ENCODE peak calls at places on chromosomes 7 and 10, in six cellular contexts. One of them, this sample, is unnamed.

GRCh38 chr10:49844775-49845561 is 82.8 kb upstream of the OGDHL start:
- DNase-seq in K562: no peak
- DNase-seq in A549: peak
- DNase-seq in uterus: no peak
- DNase-seq in H54: peak
- DNase-seq in GM12891: no peak
- DNase-seq in this sample: no peak

GRCh38 chr10:124283215-124284046 is 135.3 kb downstream of the OAT start:
- DNase-seq in uterus: no peak
- DNase-seq in A549: no peak
- DNase-seq in H54: no peak
- DNase-seq in GM12891: no peak
- DNase-seq in K562: no peak
- DNase-seq in this sample: no peak

GRCh38 chr7:2497500-2498336 is 21.5 kb upstream of the GRIFIN start:
- DNase-seq in GM12891: no peak
- DNase-seq in A549: no peak
- DNase-seq in K562: no peak
- DNase-seq in H54: no peak
- DNase-seq in uterus: no peak
- DNase-seq in this sample: no peak

GRCh38 chr10:99172130-99172738 is 63.4 kb downstream of the HPSE2 start:
- DNase-seq in H54: peak
- DNase-seq in uterus: no peak
- DNase-seq in K562: peak
- DNase-seq in GM12891: no peak
- DNase-seq in A549: peak
- DNase-seq in this sample: peak

GRCh38 chr7:117470777-117471176 is 9.0 kb upstream of the CFTR start:
- DNase-seq in K562: no peak
- DNase-seq in A549: no peak
- DNase-seq in H54: no peak
- DNase-seq in uterus: no peak
- DNase-seq in GM12891: no peak
- DNase-seq in this sample: no peak

GRCh38 chr10:27450225-27450624 is 53.9 kb upstream of the RAB18 start:
- DNase-seq in uterus: no peak
- DNase-seq in K562: no peak
- DNase-seq in H54: no peak
- DNase-seq in A549: no peak
- DNase-seq in GM12891: no peak
- DNase-seq in this sample: no peak

GRCh38 chr7:158887594-158887993 is 31.2 kb downstream of the DYNC2I1 start:
- DNase-seq in A549: no peak
- DNase-seq in H54: no peak
- DNase-seq in K562: no peak
- DNase-seq in GM12891: no peak
- DNase-seq in uterus: no peak
- DNase-seq in this sample: no peak

GRCh38 chr7:142797799-142798377 is 27.1 kb downstream of the PRSS2 start:
- DNase-seq in GM12891: no peak
- DNase-seq in K562: no peak
- DNase-seq in H54: no peak
- DNase-seq in A549: no peak
- DNase-seq in uterus: no peak
- DNase-seq in this sample: no peak

GRCh38 chr10:14241196-14241595 is 89.5 kb downstream of the FRMD4A start:
- DNase-seq in A549: no peak
- DNase-seq in uterus: no peak
- DNase-seq in K562: no peak
- DNase-seq in GM12891: no peak
- DNase-seq in H54: no peak
- DNase-seq in this sample: no peak

GRCh38 chr10:112812571-112812970 is 137.5 kb upstream of the TCF7L2 start:
- DNase-seq in uterus: no peak
- DNase-seq in GM12891: no peak
- DNase-seq in K562: no peak
- DNase-seq in H54: no peak
- DNase-seq in A549: no peak
- DNase-seq in this sample: no peak

GRCh38 chr10:74077416-74077815 is 73.2 kb downstream of the AP3M1 start:
- DNase-seq in H54: no peak
- DNase-seq in K562: no peak
- DNase-seq in GM12891: no peak
- DNase-seq in uterus: no peak
- DNase-seq in A549: peak
- DNase-seq in this sample: no peak

GRCh38 chr7:157555308-157555707 is 218.5 kb downstream of the DNAJB6 start:
- DNase-seq in H54: no peak
- DNase-seq in GM12891: no peak
- DNase-seq in K562: no peak
- DNase-seq in A549: peak
- DNase-seq in uterus: no peak
- DNase-seq in this sample: no peak

GRCh38 chr7:1459930-1460756 is 873 bp upstream of the MICALL2 start:
- DNase-seq in A549: no peak
- DNase-seq in K562: no peak
- DNase-seq in H54: no peak
- DNase-seq in uterus: no peak
- DNase-seq in GM12891: no peak
- DNase-seq in this sample: peak

GRCh38 chr7:80736371-80736770 is 97.9 kb downstream of the CD36 start:
- DNase-seq in uterus: no peak
- DNase-seq in GM12891: no peak
- DNase-seq in H54: no peak
- DNase-seq in K562: no peak
- DNase-seq in A549: no peak
- DNase-seq in this sample: no peak

GRCh38 chr7:17359610-17360009 is 61.2 kb downstream of the AHR start:
- DNase-seq in uterus: no peak
- DNase-seq in A549: no peak
- DNase-seq in K562: no peak
- DNase-seq in GM12891: no peak
- DNase-seq in H54: no peak
- DNase-seq in this sample: no peak

GRCh38 chr10:97096327-97097153 is 89.2 kb downstream of the SLIT1 start:
- DNase-seq in H54: no peak
- DNase-seq in uterus: no peak
- DNase-seq in K562: no peak
- DNase-seq in GM12891: no peak
- DNase-seq in A549: no peak
- DNase-seq in this sample: no peak

GRCh38 chr7:50828801-50829200 is 46.1 kb upstream of the GRB10 start:
- DNase-seq in GM12891: no peak
- DNase-seq in K562: no peak
- DNase-seq in uterus: no peak
- DNase-seq in H54: no peak
- DNase-seq in A549: no peak
- DNase-seq in this sample: no peak

GRCh38 chr10:5776881-5777197 is 36.4 kb downstream of the GDI2 start:
- DNase-seq in GM12891: no peak
- DNase-seq in H54: peak
- DNase-seq in A549: no peak
- DNase-seq in uterus: no peak
- DNase-seq in K562: no peak
- DNase-seq in this sample: no peak

GRCh38 chr10:75261813-75262725 is 26.3 kb upstream of the COMTD1 start:
- DNase-seq in uterus: peak
- DNase-seq in GM12891: no peak
- DNase-seq in A549: no peak
- DNase-seq in H54: no peak
- DNase-seq in K562: no peak
- DNase-seq in this sample: no peak

GRCh38 chr10:11604742-11605650 is 6.5 kb downstream of the USP6NL start:
- DNase-seq in A549: no peak
- DNase-seq in H54: no peak
- DNase-seq in uterus: no peak
- DNase-seq in GM12891: no peak
- DNase-seq in K562: no peak
- DNase-seq in this sample: peak

GRCh38 chr10:48697091-48697490 is 12.4 kb downstream of the WDFY4 start:
- DNase-seq in H54: no peak
- DNase-seq in K562: no peak
- DNase-seq in A549: no peak
- DNase-seq in uterus: no peak
- DNase-seq in GM12891: no peak
- DNase-seq in this sample: no peak

GRCh38 chr10:37671802-37672201 is 185.6 kb downstream of the ZNF248 start:
- DNase-seq in H54: no peak
- DNase-seq in uterus: no peak
- DNase-seq in GM12891: no peak
- DNase-seq in K562: no peak
- DNase-seq in A549: no peak
- DNase-seq in this sample: no peak

GRCh38 chr7:77699056-77699455 is 2.8 kb downstream of the RSBN1L start:
- DNase-seq in GM12891: peak
- DNase-seq in H54: no peak
- DNase-seq in K562: no peak
- DNase-seq in A549: no peak
- DNase-seq in uterus: no peak
- DNase-seq in this sample: no peak

GRCh38 chr7:77696057-77696642 is at the start of gene RSBN1L:
- DNase-seq in A549: peak
- DNase-seq in uterus: peak
- DNase-seq in K562: peak
- DNase-seq in H54: peak
- DNase-seq in GM12891: peak
- DNase-seq in this sample: peak

GRCh38 chr7:77698042-77698625 is 1.9 kb downstream of the RSBN1L start:
- DNase-seq in GM12891: no peak
- DNase-seq in A549: no peak
- DNase-seq in K562: no peak
- DNase-seq in H54: no peak
- DNase-seq in uterus: no peak
- DNase-seq in this sample: peak

GRCh38 chr7:77696643-77697534 is 630 bp downstream of the RSBN1L start:
- DNase-seq in A549: peak
- DNase-seq in H54: no peak
- DNase-seq in GM12891: no peak
- DNase-seq in uterus: peak
- DNase-seq in K562: peak
- DNase-seq in this sample: peak

DNA sequence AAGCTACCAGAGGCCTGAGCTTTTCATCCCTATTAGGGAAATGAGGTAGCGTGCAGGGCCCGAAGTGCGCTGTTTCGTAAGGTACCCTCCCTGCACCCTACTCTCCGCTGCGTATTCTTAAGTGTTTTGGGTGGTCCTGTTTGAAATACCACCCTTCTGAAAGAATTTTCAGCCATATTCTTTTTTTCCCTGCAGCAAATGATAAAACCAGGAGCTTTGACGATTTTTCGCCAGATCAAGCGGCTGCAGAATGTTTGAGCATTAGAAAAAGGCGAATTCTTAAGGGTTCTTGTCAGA is 1.2 kb downstream of the RSBN1L start:
- DNase-seq in GM12891: no peak
- DNase-seq in A549: no peak
- DNase-seq in K562: no peak
- DNase-seq in H54: no peak
- DNase-seq in uterus: no peak
- DNase-seq in this sample: no peak
- TF ChIP-seq POLR2A in GM12891: no peak
- TF ChIP-seq POLR2A in A549: no peak
- TF ChIP-seq POLR2A in K562: no peak
- TF ChIP-seq POLR2A in H54: no peak
- TF ChIP-seq POLR2A in uterus: peak
- TF ChIP-seq POLR2A in this sample: no peak

GRCh38 chr10:77943086-77943901 is 16.7 kb upstream of the DLG5 start:
- DNase-seq in uterus: peak
- DNase-seq in K562: no peak
- DNase-seq in A549: peak
- DNase-seq in GM12891: no peak
- DNase-seq in H54: peak
- DNase-seq in this sample: peak

GRCh38 chr10:77946084-77946483 is 19.5 kb upstream of the DLG5 start:
- DNase-seq in A549: peak
- DNase-seq in uterus: no peak
- DNase-seq in K562: no peak
- DNase-seq in GM12891: no peak
- DNase-seq in H54: no peak
- DNase-seq in this sample: no peak

GRCh38 chr10:77949167-77949566 is 22.6 kb upstream of the DLG5 start:
- DNase-seq in uterus: peak
- DNase-seq in GM12891: no peak
- DNase-seq in H54: peak
- DNase-seq in K562: no peak
- DNase-seq in A549: peak
- DNase-seq in this sample: no peak
- TF ChIP-seq POLR2A in uterus: no peak
- TF ChIP-seq POLR2A in GM12891: no peak
- TF ChIP-seq POLR2A in H54: no peak
- TF ChIP-seq POLR2A in K562: no peak
- TF ChIP-seq POLR2A in A549: no peak
- TF ChIP-seq POLR2A in this sample: no peak

GRCh38 chr10:31759124-31759798 is 169.4 kb downstream of the ARHGAP12 start:
- DNase-seq in uterus: no peak
- DNase-seq in A549: peak
- DNase-seq in GM12891: peak
- DNase-seq in H54: no peak
- DNase-seq in K562: peak
- DNase-seq in this sample: peak
- TF ChIP-seq POLR2A in uterus: peak
- TF ChIP-seq POLR2A in A549: peak
- TF ChIP-seq POLR2A in GM12891: no peak
- TF ChIP-seq POLR2A in H54: peak
- TF ChIP-seq POLR2A in K562: no peak
- TF ChIP-seq POLR2A in this sample: no peak

DNA sequence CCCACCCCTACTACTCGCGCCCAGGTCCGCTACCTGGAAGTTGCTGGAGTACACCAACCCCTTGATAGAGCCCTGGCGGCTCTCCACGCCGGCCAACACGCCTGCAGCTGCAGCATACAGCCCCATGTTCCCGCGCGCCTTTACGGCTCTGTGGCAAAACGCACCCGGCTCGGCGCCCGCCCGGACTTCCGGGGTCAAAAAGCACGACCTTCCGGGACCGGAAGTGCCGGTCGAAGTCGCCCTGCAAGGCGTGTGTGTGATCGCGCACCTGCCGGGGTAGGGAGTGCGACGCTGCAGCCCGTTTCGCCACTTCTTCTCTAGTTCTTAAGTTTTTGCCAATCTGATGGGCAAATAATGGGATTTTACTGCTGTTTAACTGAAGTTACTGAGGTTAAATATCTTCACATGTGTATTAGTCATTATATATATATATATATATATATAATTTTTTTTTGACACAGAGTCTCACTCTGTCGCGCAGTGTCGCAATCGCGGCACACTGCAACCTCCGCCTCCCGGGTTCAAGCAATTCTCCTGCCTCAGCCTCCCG is at the start of gene NSUN5:
- DNase-seq in GM12891: peak
- DNase-seq in K562: peak
- DNase-seq in H54: peak
- DNase-seq in A549: peak
- DNase-seq in uterus: peak
- DNase-seq in this sample: peak
- TF ChIP-seq POLR2A in GM12891: peak
- TF ChIP-seq POLR2A in K562: peak
- TF ChIP-seq POLR2A in H54: peak
- TF ChIP-seq POLR2A in A549: peak
- TF ChIP-seq POLR2A in uterus: no peak
- TF ChIP-seq POLR2A in this sample: peak

This sample was measured in erythroblast.